ENCODE peak calls at places on chromosome 14, in six cellular contexts. One of them, this sample, is unnamed.

GRCh38 chr14:20934148-20934762 is 21.0 kb upstream of the RNASE2 start:
- DNase-seq in AG09309: no peak
- DNase-seq in bronchial epithelial cell: peak; percentile 4
- DNase-seq in fibroblast of mammary gland: peak; percentile 28
- DNase-seq in A549: peak; percentile 19
- DNase-seq in type B pancreatic cell: no peak
- DNase-seq in this sample: peak; percentile 7

GRCh38 chr14:95052016-95052585 is 105.2 kb downstream of the DICER1 start:
- DNase-seq in AG09309: no peak
- DNase-seq in bronchial epithelial cell: no peak
- DNase-seq in fibroblast of mammary gland: no peak
- DNase-seq in A549: no peak
- DNase-seq in type B pancreatic cell: no peak
- DNase-seq in this sample: no peak

GRCh38 chr14:92503756-92504491 is 9.7 kb upstream of the RIN3 start:
- DNase-seq in AG09309: no peak
- DNase-seq in bronchial epithelial cell: peak; percentile 92
- DNase-seq in fibroblast of mammary gland: peak; percentile 63
- DNase-seq in A549: peak; percentile 96
- DNase-seq in type B pancreatic cell: no peak
- DNase-seq in this sample: peak; percentile 39

GRCh38 chr14:75279153-75279738 is 618 bp downstream of the FOS start:
- DNase-seq in AG09309: no peak
- DNase-seq in bronchial epithelial cell: no peak
- DNase-seq in fibroblast of mammary gland: peak; percentile 87
- DNase-seq in A549: no peak
- DNase-seq in type B pancreatic cell: no peak
- DNase-seq in this sample: peak; percentile 51

GRCh38 chr14:50624447-50624846 is 43.7 kb downstream of the SAV1 start:
- DNase-seq in AG09309: no peak
- DNase-seq in bronchial epithelial cell: no peak
- DNase-seq in fibroblast of mammary gland: no peak
- DNase-seq in A549: no peak
- DNase-seq in type B pancreatic cell: no peak
- DNase-seq in this sample: no peak

GRCh38 chr14:67680121-67680602 is 5.7 kb upstream of the VTI1B start:
- DNase-seq in AG09309: peak; percentile 70
- DNase-seq in bronchial epithelial cell: peak; percentile 92
- DNase-seq in fibroblast of mammary gland: peak; percentile 93
- DNase-seq in A549: no peak
- DNase-seq in type B pancreatic cell: no peak
- DNase-seq in this sample: no peak

GRCh38 chr14:94373708-94374107 is 14.7 kb downstream of the SERPINA1 start:
- DNase-seq in AG09309: peak; percentile 94
- DNase-seq in bronchial epithelial cell: peak; percentile 98
- DNase-seq in fibroblast of mammary gland: peak; percentile 99
- DNase-seq in A549: peak; percentile 34
- DNase-seq in type B pancreatic cell: no peak
- DNase-seq in this sample: peak; percentile 69

GRCh38 chr14:52235434-52235833 is 32.1 kb upstream of the PTGDR start:
- DNase-seq in AG09309: no peak
- DNase-seq in bronchial epithelial cell: no peak
- DNase-seq in fibroblast of mammary gland: no peak
- DNase-seq in A549: no peak
- DNase-seq in type B pancreatic cell: no peak
- DNase-seq in this sample: no peak

GRCh38 chr14:96508900-96509299 is 6.7 kb downstream of the PAPOLA start:
- DNase-seq in AG09309: no peak
- DNase-seq in bronchial epithelial cell: no peak
- DNase-seq in fibroblast of mammary gland: no peak
- DNase-seq in A549: no peak
- DNase-seq in type B pancreatic cell: no peak
- DNase-seq in this sample: no peak

GRCh38 chr14:94773017-94773681 is 3.2 kb upstream of the GSC start:
- DNase-seq in AG09309: no peak
- DNase-seq in bronchial epithelial cell: no peak
- DNase-seq in fibroblast of mammary gland: no peak
- DNase-seq in A549: no peak
- DNase-seq in type B pancreatic cell: no peak
- DNase-seq in this sample: no peak

GRCh38 chr14:50335389-50335788 is 23.3 kb downstream of the DMAC2L start:
- DNase-seq in AG09309: no peak
- DNase-seq in bronchial epithelial cell: no peak
- DNase-seq in fibroblast of mammary gland: peak; percentile 67
- DNase-seq in A549: no peak
- DNase-seq in type B pancreatic cell: no peak
- DNase-seq in this sample: no peak

GRCh38 chr14:50845166-50845565 is 14.2 kb upstream of the NIN start:
- DNase-seq in AG09309: no peak
- DNase-seq in bronchial epithelial cell: no peak
- DNase-seq in fibroblast of mammary gland: no peak
- DNase-seq in A549: no peak
- DNase-seq in type B pancreatic cell: no peak
- DNase-seq in this sample: no peak

GRCh38 chr14:49480053-49480452 is 106.1 kb downstream of the RPS29 start:
- DNase-seq in AG09309: no peak
- DNase-seq in bronchial epithelial cell: no peak
- DNase-seq in fibroblast of mammary gland: no peak
- DNase-seq in A549: no peak
- DNase-seq in type B pancreatic cell: no peak
- DNase-seq in this sample: no peak

GRCh38 chr14:28936601-28937000 is 170.0 kb downstream of the FOXG1 start:
- DNase-seq in AG09309: no peak
- DNase-seq in bronchial epithelial cell: no peak
- DNase-seq in fibroblast of mammary gland: no peak
- DNase-seq in A549: no peak
- DNase-seq in type B pancreatic cell: no peak
- DNase-seq in this sample: no peak

GRCh38 chr14:51622376-51622775 is 29.3 kb upstream of the FRMD6 start:
- DNase-seq in AG09309: no peak
- DNase-seq in bronchial epithelial cell: no peak
- DNase-seq in fibroblast of mammary gland: no peak
- DNase-seq in A549: no peak
- DNase-seq in type B pancreatic cell: no peak
- DNase-seq in this sample: no peak

GRCh38 chr14:38882533-38882932 is 220.5 kb downstream of the SEC23A start:
- DNase-seq in AG09309: no peak
- DNase-seq in bronchial epithelial cell: peak; percentile 17
- DNase-seq in fibroblast of mammary gland: peak; percentile 27
- DNase-seq in A549: no peak
- DNase-seq in type B pancreatic cell: no peak
- DNase-seq in this sample: no peak

GRCh38 chr14:65034021-65034420 is 47.3 kb downstream of the FNTB start:
- DNase-seq in AG09309: no peak
- DNase-seq in bronchial epithelial cell: no peak
- DNase-seq in fibroblast of mammary gland: no peak
- DNase-seq in A549: no peak
- DNase-seq in type B pancreatic cell: no peak
- DNase-seq in this sample: no peak

GRCh38 chr14:83607682-83608081 is 1922.3 kb upstream of the FLRT2 start:
- DNase-seq in AG09309: no peak
- DNase-seq in bronchial epithelial cell: no peak
- DNase-seq in fibroblast of mammary gland: no peak
- DNase-seq in A549: no peak
- DNase-seq in type B pancreatic cell: no peak
- DNase-seq in this sample: no peak

GRCh38 chr14:55532645-55533309 is 47.2 kb upstream of the KTN1 start:
- DNase-seq in AG09309: no peak
- DNase-seq in bronchial epithelial cell: no peak
- DNase-seq in fibroblast of mammary gland: no peak
- DNase-seq in A549: no peak
- DNase-seq in type B pancreatic cell: no peak
- DNase-seq in this sample: no peak

GRCh38 chr14:33647385-33647786 is 303.5 kb downstream of the EGLN3 start:
- DNase-seq in AG09309: peak; percentile 92
- DNase-seq in bronchial epithelial cell: peak; percentile 100
- DNase-seq in fibroblast of mammary gland: peak; percentile 99
- DNase-seq in A549: no peak
- DNase-seq in type B pancreatic cell: no peak
- DNase-seq in this sample: no peak

GRCh38 chr14:63853831-63854293 is 1.1 kb downstream of the SYNE2 start:
- DNase-seq in AG09309: no peak
- DNase-seq in bronchial epithelial cell: peak; percentile 95
- DNase-seq in fibroblast of mammary gland: peak; percentile 35
- DNase-seq in A549: peak; percentile 47
- DNase-seq in type B pancreatic cell: peak; percentile 72
- DNase-seq in this sample: peak; percentile 48

GRCh38 chr14:56137842-56138241 is 19.6 kb downstream of the PELI2 start:
- DNase-seq in AG09309: no peak
- DNase-seq in bronchial epithelial cell: no peak
- DNase-seq in fibroblast of mammary gland: no peak
- DNase-seq in A549: no peak
- DNase-seq in type B pancreatic cell: no peak
- DNase-seq in this sample: no peak

GRCh38 chr14:32809255-32809654 is 129.4 kb upstream of the NPAS3 start:
- DNase-seq in AG09309: no peak
- DNase-seq in bronchial epithelial cell: no peak
- DNase-seq in fibroblast of mammary gland: no peak
- DNase-seq in A549: no peak
- DNase-seq in type B pancreatic cell: no peak
- DNase-seq in this sample: no peak

GRCh38 chr14:102493585-102493984 is 16.0 kb downstream of the ANKRD9 start:
- DNase-seq in AG09309: no peak
- DNase-seq in bronchial epithelial cell: no peak
- DNase-seq in fibroblast of mammary gland: no peak
- DNase-seq in A549: no peak
- DNase-seq in type B pancreatic cell: no peak
- DNase-seq in this sample: no peak

GRCh38 chr14:46344327-46344937 is 307.1 kb downstream of the RPL10L start:
- DNase-seq in AG09309: no peak
- DNase-seq in bronchial epithelial cell: peak; percentile 54
- DNase-seq in fibroblast of mammary gland: peak; percentile 35
- DNase-seq in A549: no peak
- DNase-seq in type B pancreatic cell: no peak
- DNase-seq in this sample: peak; percentile 4

GRCh38 chr14:33194551-33194950 is 255.9 kb downstream of the NPAS3 start:
- DNase-seq in AG09309: no peak
- DNase-seq in bronchial epithelial cell: no peak
- DNase-seq in fibroblast of mammary gland: no peak
- DNase-seq in A549: no peak
- DNase-seq in type B pancreatic cell: no peak
- DNase-seq in this sample: no peak

GRCh38 chr14:29740491-29740890 is 187.2 kb downstream of the PRKD1 start:
- DNase-seq in AG09309: no peak
- DNase-seq in bronchial epithelial cell: no peak
- DNase-seq in fibroblast of mammary gland: no peak
- DNase-seq in A549: no peak
- DNase-seq in type B pancreatic cell: no peak
- DNase-seq in this sample: no peak

GRCh38 chr14:67270354-67270753 is 29.1 kb downstream of the PALS1 start:
- DNase-seq in AG09309: no peak
- DNase-seq in bronchial epithelial cell: no peak
- DNase-seq in fibroblast of mammary gland: no peak
- DNase-seq in A549: no peak
- DNase-seq in type B pancreatic cell: no peak
- DNase-seq in this sample: no peak

GRCh38 chr14:103255555-103255954 is 78.5 kb upstream of the EIF5 start:
- DNase-seq in AG09309: no peak
- DNase-seq in bronchial epithelial cell: no peak
- DNase-seq in fibroblast of mammary gland: no peak
- DNase-seq in A549: no peak
- DNase-seq in type B pancreatic cell: no peak
- DNase-seq in this sample: peak; percentile 40

GRCh38 chr14:101233391-101233790 is 327.9 kb upstream of the DIO3 start:
- DNase-seq in AG09309: no peak
- DNase-seq in bronchial epithelial cell: no peak
- DNase-seq in fibroblast of mammary gland: no peak
- DNase-seq in A549: no peak
- DNase-seq in type B pancreatic cell: no peak
- DNase-seq in this sample: no peak

DNA sequence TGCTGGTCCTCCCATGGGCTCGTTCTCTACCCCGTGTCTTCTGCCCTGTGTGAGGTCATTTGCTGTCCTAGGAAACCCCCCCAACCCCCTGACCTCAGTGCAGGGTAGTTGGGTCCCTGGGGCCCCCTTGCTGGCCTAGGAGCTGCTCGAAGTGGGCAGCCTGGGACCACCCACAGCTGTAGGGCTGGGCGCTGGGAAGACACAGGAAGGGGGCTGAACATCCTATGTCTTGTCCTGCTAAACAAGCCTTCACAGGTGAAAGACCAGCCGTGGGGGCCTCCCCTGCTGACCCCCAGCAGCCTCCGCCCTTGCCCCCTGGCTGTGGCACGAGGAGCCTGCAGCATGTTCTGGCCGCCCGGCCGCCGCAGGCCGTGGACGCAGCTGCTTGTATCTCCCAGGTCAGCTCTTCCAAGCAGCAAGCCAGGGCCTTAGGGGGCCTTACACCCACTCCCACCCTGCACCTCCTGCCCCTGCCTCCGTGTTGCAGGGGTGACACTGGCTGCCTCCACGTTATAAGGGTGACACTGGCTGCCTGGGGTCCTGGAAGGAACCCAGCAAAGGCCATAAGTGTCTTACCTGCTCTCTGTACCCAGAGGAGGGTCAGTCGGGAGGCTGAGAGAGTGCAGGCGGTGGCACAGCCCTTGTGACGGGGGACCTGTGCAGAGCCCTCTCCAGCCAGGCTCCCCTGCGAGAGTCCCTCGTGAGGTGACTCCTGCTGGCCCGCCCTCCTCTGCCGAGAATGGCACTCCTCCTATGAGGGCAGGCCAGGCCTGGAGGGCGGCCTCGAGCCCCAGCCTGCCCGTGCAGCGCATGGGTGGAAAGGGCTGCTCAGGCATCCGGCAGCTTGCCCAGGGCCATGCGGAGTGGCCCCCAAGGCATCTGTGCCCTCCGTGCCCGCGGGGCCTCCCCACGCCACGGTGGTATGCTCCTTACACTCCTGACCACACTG is 11.5 kb upstream of the TEX22 start:
- DNase-seq in AG09309: no peak
- DNase-seq in bronchial epithelial cell: no peak
- DNase-seq in fibroblast of mammary gland: no peak
- DNase-seq in A549: no peak
- DNase-seq in type B pancreatic cell: no peak
- DNase-seq in this sample: no peak
- TF ChIP-seq CTCF in AG09309: no peak
- TF ChIP-seq CTCF in bronchial epithelial cell: no peak
- TF ChIP-seq CTCF in fibroblast of mammary gland: no peak
- TF ChIP-seq CTCF in A549: no peak
- TF ChIP-seq CTCF in type B pancreatic cell: peak; percentile 16
- TF ChIP-seq CTCF in this sample: no peak

GRCh38 chr14:70036665-70037064 is 152.1 kb downstream of the SLC8A3 start:
- DNase-seq in AG09309: no peak
- DNase-seq in bronchial epithelial cell: no peak
- DNase-seq in fibroblast of mammary gland: peak; percentile 19
- DNase-seq in A549: no peak
- DNase-seq in type B pancreatic cell: no peak
- DNase-seq in this sample: no peak
- TF ChIP-seq CTCF in AG09309: no peak
- TF ChIP-seq CTCF in bronchial epithelial cell: no peak
- TF ChIP-seq CTCF in fibroblast of mammary gland: peak; percentile 13
- TF ChIP-seq CTCF in A549: no peak
- TF ChIP-seq CTCF in type B pancreatic cell: peak; percentile 61
- TF ChIP-seq CTCF in this sample: no peak

GRCh38 chr14:78509516-78509915 is 339.3 kb downstream of the NRXN3 start:
- DNase-seq in AG09309: no peak
- DNase-seq in bronchial epithelial cell: no peak
- DNase-seq in fibroblast of mammary gland: no peak
- DNase-seq in A549: no peak
- DNase-seq in type B pancreatic cell: no peak
- DNase-seq in this sample: no peak
- TF ChIP-seq CTCF in AG09309: no peak
- TF ChIP-seq CTCF in bronchial epithelial cell: no peak
- TF ChIP-seq CTCF in fibroblast of mammary gland: no peak
- TF ChIP-seq CTCF in A549: no peak
- TF ChIP-seq CTCF in type B pancreatic cell: no peak
- TF ChIP-seq CTCF in this sample: no peak

GRCh38 chr14:24392327-24393098 is 6.3 kb upstream of the NYNRIN start:
- DNase-seq in AG09309: no peak
- DNase-seq in bronchial epithelial cell: peak; percentile 90
- DNase-seq in fibroblast of mammary gland: peak; percentile 63
- DNase-seq in A549: peak; percentile 62
- DNase-seq in type B pancreatic cell: no peak
- DNase-seq in this sample: peak; percentile 71
- TF ChIP-seq CTCF in AG09309: no peak
- TF ChIP-seq CTCF in bronchial epithelial cell: peak; percentile 40
- TF ChIP-seq CTCF in fibroblast of mammary gland: peak; percentile 28
- TF ChIP-seq CTCF in A549: peak; percentile 21
- TF ChIP-seq CTCF in type B pancreatic cell: no peak
- TF ChIP-seq CTCF in this sample: no peak

This sample was measured in Calu3.